ENCODE peak calls at places on chromosomes 13 and 19, in eight cellular contexts. One of them, this sample, is unnamed. For H3K4me1, the result is how much of the 10 kb centered on the place peaks cover.

GRCh38 chr13:50377726-50378270 is 362.6 kb downstream of the KCNRG start:
- DNase-seq in effector memory CD4-positive, alpha-beta T cell: no peak
- DNase-seq in fibroblast of lung: no peak
- DNase-seq in heart right ventricle: no peak
- DNase-seq in tibial artery: no peak
- DNase-seq in ovary: no peak
- DNase-seq in gastrocnemius medialis: no peak
- DNase-seq in neuronal stem cell: no peak
- DNase-seq in this sample: no peak

GRCh38 chr19:5131866-5132561 is 163.1 kb downstream of the KDM4B start:
- DNase-seq in effector memory CD4-positive, alpha-beta T cell: no peak
- DNase-seq in fibroblast of lung: no peak
- DNase-seq in heart right ventricle: no peak
- DNase-seq in tibial artery: no peak
- DNase-seq in ovary: no peak
- DNase-seq in gastrocnemius medialis: no peak
- DNase-seq in neuronal stem cell: peak
- DNase-seq in this sample: no peak

GRCh38 chr13:100532090-100532766 is 56.4 kb downstream of the GGACT start:
- DNase-seq in effector memory CD4-positive, alpha-beta T cell: no peak
- DNase-seq in fibroblast of lung: no peak
- DNase-seq in heart right ventricle: no peak
- DNase-seq in tibial artery: no peak
- DNase-seq in ovary: no peak
- DNase-seq in gastrocnemius medialis: no peak
- DNase-seq in neuronal stem cell: no peak
- DNase-seq in this sample: no peak

GRCh38 chr13:36346222-36347083 is at the start of gene SPART:
- DNase-seq in effector memory CD4-positive, alpha-beta T cell: peak
- DNase-seq in fibroblast of lung: peak
- DNase-seq in heart right ventricle: peak
- DNase-seq in tibial artery: peak
- DNase-seq in ovary: peak
- DNase-seq in gastrocnemius medialis: peak
- DNase-seq in neuronal stem cell: peak
- DNase-seq in this sample: peak

GRCh38 chr13:50358221-50358620 is 343.0 kb downstream of the KCNRG start:
- DNase-seq in effector memory CD4-positive, alpha-beta T cell: no peak
- DNase-seq in fibroblast of lung: peak
- DNase-seq in heart right ventricle: peak
- DNase-seq in tibial artery: no peak
- DNase-seq in ovary: no peak
- DNase-seq in gastrocnemius medialis: no peak
- DNase-seq in neuronal stem cell: no peak
- DNase-seq in this sample: no peak

GRCh38 chr19:3625996-3626472 is 556 bp downstream of the CACTIN start:
- DNase-seq in effector memory CD4-positive, alpha-beta T cell: no peak
- DNase-seq in fibroblast of lung: no peak
- DNase-seq in heart right ventricle: no peak
- DNase-seq in tibial artery: no peak
- DNase-seq in ovary: no peak
- DNase-seq in gastrocnemius medialis: no peak
- DNase-seq in neuronal stem cell: no peak
- DNase-seq in this sample: no peak

GRCh38 chr13:72782717-72783116 is 784 bp downstream of the PIBF1 start:
- DNase-seq in effector memory CD4-positive, alpha-beta T cell: no peak
- DNase-seq in fibroblast of lung: peak
- DNase-seq in heart right ventricle: no peak
- DNase-seq in tibial artery: no peak
- DNase-seq in ovary: no peak
- DNase-seq in gastrocnemius medialis: no peak
- DNase-seq in neuronal stem cell: no peak
- DNase-seq in this sample: no peak

GRCh38 chr13:27404680-27405079 is 19.7 kb upstream of the GTF3A start:
- DNase-seq in effector memory CD4-positive, alpha-beta T cell: no peak
- DNase-seq in fibroblast of lung: no peak
- DNase-seq in heart right ventricle: no peak
- DNase-seq in tibial artery: no peak
- DNase-seq in ovary: no peak
- DNase-seq in gastrocnemius medialis: no peak
- DNase-seq in neuronal stem cell: no peak
- DNase-seq in this sample: no peak

GRCh38 chr19:16896098-16896912 is 7.5 kb downstream of the F2RL3 start:
- DNase-seq in effector memory CD4-positive, alpha-beta T cell: no peak
- DNase-seq in fibroblast of lung: no peak
- DNase-seq in heart right ventricle: no peak
- DNase-seq in tibial artery: no peak
- DNase-seq in ovary: peak
- DNase-seq in gastrocnemius medialis: no peak
- DNase-seq in neuronal stem cell: peak
- DNase-seq in this sample: no peak

GRCh38 chr13:51849145-51850101 is 4.4 kb upstream of the TMEM272 start:
- DNase-seq in effector memory CD4-positive, alpha-beta T cell: no peak
- DNase-seq in fibroblast of lung: peak
- DNase-seq in heart right ventricle: no peak
- DNase-seq in tibial artery: no peak
- DNase-seq in ovary: peak
- DNase-seq in gastrocnemius medialis: no peak
- DNase-seq in neuronal stem cell: peak
- DNase-seq in this sample: no peak

GRCh38 chr19:5335101-5335500 is 5.5 kb downstream of the PTPRS start:
- DNase-seq in effector memory CD4-positive, alpha-beta T cell: no peak
- DNase-seq in fibroblast of lung: no peak
- DNase-seq in heart right ventricle: no peak
- DNase-seq in tibial artery: no peak
- DNase-seq in ovary: no peak
- DNase-seq in gastrocnemius medialis: no peak
- DNase-seq in neuronal stem cell: no peak
- DNase-seq in this sample: no peak

GRCh38 chr19:43798546-43799409 is 3.5 kb downstream of the LYPD5 start:
- DNase-seq in effector memory CD4-positive, alpha-beta T cell: peak
- DNase-seq in fibroblast of lung: no peak
- DNase-seq in heart right ventricle: no peak
- DNase-seq in tibial artery: no peak
- DNase-seq in ovary: no peak
- DNase-seq in gastrocnemius medialis: no peak
- DNase-seq in neuronal stem cell: no peak
- DNase-seq in this sample: peak

GRCh38 chr13:25227690-25228089 is 55.6 kb upstream of the AMER2 start:
- DNase-seq in effector memory CD4-positive, alpha-beta T cell: no peak
- DNase-seq in fibroblast of lung: no peak
- DNase-seq in heart right ventricle: no peak
- DNase-seq in tibial artery: no peak
- DNase-seq in ovary: no peak
- DNase-seq in gastrocnemius medialis: no peak
- DNase-seq in neuronal stem cell: no peak
- DNase-seq in this sample: no peak

GRCh38 chr19:38452430-38453366 is 19.2 kb downstream of the RYR1 start:
- DNase-seq in effector memory CD4-positive, alpha-beta T cell: no peak
- DNase-seq in fibroblast of lung: no peak
- DNase-seq in heart right ventricle: no peak
- DNase-seq in tibial artery: no peak
- DNase-seq in ovary: no peak
- DNase-seq in gastrocnemius medialis: peak
- DNase-seq in neuronal stem cell: no peak
- DNase-seq in this sample: no peak

DNA sequence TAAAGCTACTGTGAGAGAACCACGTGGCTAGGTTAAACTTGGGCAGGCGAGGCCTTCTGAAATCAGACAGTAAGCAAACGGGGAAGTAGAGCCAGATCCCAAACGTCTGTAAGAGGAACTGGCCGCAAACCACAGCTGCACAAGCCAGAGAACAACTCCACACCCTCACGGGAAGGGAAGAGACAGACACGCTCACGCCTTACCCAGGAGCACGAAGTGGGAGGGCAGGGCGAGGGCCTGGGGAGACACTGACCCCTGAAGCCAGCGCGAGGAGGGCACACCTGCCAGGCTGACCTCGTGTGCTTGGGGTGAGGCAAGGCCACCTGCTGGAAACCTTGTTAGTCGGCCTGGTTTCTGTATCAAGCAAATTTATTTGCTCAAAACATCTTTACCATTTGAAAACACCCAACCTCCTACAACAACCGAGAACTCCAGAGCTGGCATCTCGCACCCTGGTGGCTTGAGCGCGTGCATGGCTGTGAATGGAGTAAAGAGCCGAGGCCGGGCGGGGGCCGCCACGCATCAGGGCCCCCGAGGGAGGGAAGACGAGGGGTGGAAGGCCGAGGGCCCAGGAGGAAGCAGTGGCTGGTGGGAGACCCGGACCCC is 7.3 kb downstream of the POLR2E start:
- DNase-seq in effector memory CD4-positive, alpha-beta T cell: peak
- DNase-seq in fibroblast of lung: no peak
- DNase-seq in heart right ventricle: no peak
- DNase-seq in tibial artery: peak
- DNase-seq in ovary: no peak
- DNase-seq in gastrocnemius medialis: peak
- DNase-seq in neuronal stem cell: no peak
- DNase-seq in this sample: no peak
- H3K4me1 ChIP-seq in effector memory CD4-positive, alpha-beta T cell: under half
- H3K4me1 ChIP-seq in fibroblast of lung: under half
- H3K4me1 ChIP-seq in heart right ventricle: under half
- H3K4me1 ChIP-seq in tibial artery: under half
- H3K4me1 ChIP-seq in ovary: under half
- H3K4me1 ChIP-seq in gastrocnemius medialis: under half
- H3K4me1 ChIP-seq in neuronal stem cell: under half
- H3K4me1 ChIP-seq in this sample: half or more

GRCh38 chr13:99191900-99192399 is 8.7 kb upstream of the UBAC2 start:
- DNase-seq in effector memory CD4-positive, alpha-beta T cell: no peak
- DNase-seq in fibroblast of lung: peak
- DNase-seq in heart right ventricle: no peak
- DNase-seq in tibial artery: no peak
- DNase-seq in ovary: no peak
- DNase-seq in gastrocnemius medialis: no peak
- DNase-seq in neuronal stem cell: no peak
- DNase-seq in this sample: no peak

GRCh38 chr13:99190147-99190985 is 10.3 kb upstream of the UBAC2 start:
- DNase-seq in effector memory CD4-positive, alpha-beta T cell: no peak
- DNase-seq in fibroblast of lung: no peak
- DNase-seq in heart right ventricle: no peak
- DNase-seq in tibial artery: no peak
- DNase-seq in ovary: no peak
- DNase-seq in gastrocnemius medialis: no peak
- DNase-seq in neuronal stem cell: no peak
- DNase-seq in this sample: no peak

GRCh38 chr13:99191336-99191899 is 9.2 kb upstream of the UBAC2 start:
- DNase-seq in effector memory CD4-positive, alpha-beta T cell: no peak
- DNase-seq in fibroblast of lung: no peak
- DNase-seq in heart right ventricle: no peak
- DNase-seq in tibial artery: no peak
- DNase-seq in ovary: no peak
- DNase-seq in gastrocnemius medialis: no peak
- DNase-seq in neuronal stem cell: no peak
- DNase-seq in this sample: no peak

GRCh38 chr13:99193152-99193551 is 7.5 kb upstream of the UBAC2 start:
- DNase-seq in effector memory CD4-positive, alpha-beta T cell: no peak
- DNase-seq in fibroblast of lung: no peak
- DNase-seq in heart right ventricle: no peak
- DNase-seq in tibial artery: no peak
- DNase-seq in ovary: no peak
- DNase-seq in gastrocnemius medialis: no peak
- DNase-seq in neuronal stem cell: no peak
- DNase-seq in this sample: no peak

GRCh38 chr13:99192480-99192879 is 8.2 kb upstream of the UBAC2 start:
- DNase-seq in effector memory CD4-positive, alpha-beta T cell: no peak
- DNase-seq in fibroblast of lung: no peak
- DNase-seq in heart right ventricle: no peak
- DNase-seq in tibial artery: no peak
- DNase-seq in ovary: no peak
- DNase-seq in gastrocnemius medialis: no peak
- DNase-seq in neuronal stem cell: no peak
- DNase-seq in this sample: no peak
- H3K27ac ChIP-seq in effector memory CD4-positive, alpha-beta T cell: no peak
- H3K27ac ChIP-seq in fibroblast of lung: no peak
- H3K27ac ChIP-seq in heart right ventricle: no peak
- H3K27ac ChIP-seq in tibial artery: no peak
- H3K27ac ChIP-seq in ovary: no peak
- H3K27ac ChIP-seq in gastrocnemius medialis: no peak
- H3K27ac ChIP-seq in neuronal stem cell: no peak
- H3K27ac ChIP-seq in this sample: no peak

GRCh38 chr19:18477974-18478373 is 40.0 kb upstream of the ISYNA1 start:
- DNase-seq in effector memory CD4-positive, alpha-beta T cell: no peak
- DNase-seq in fibroblast of lung: no peak
- DNase-seq in heart right ventricle: no peak
- DNase-seq in tibial artery: no peak
- DNase-seq in ovary: no peak
- DNase-seq in gastrocnemius medialis: no peak
- DNase-seq in neuronal stem cell: no peak
- DNase-seq in this sample: no peak

GRCh38 chr19:18477042-18477760 is 39.3 kb upstream of the ISYNA1 start:
- DNase-seq in effector memory CD4-positive, alpha-beta T cell: no peak
- DNase-seq in fibroblast of lung: no peak
- DNase-seq in heart right ventricle: no peak
- DNase-seq in tibial artery: no peak
- DNase-seq in ovary: no peak
- DNase-seq in gastrocnemius medialis: no peak
- DNase-seq in neuronal stem cell: no peak
- DNase-seq in this sample: no peak

GRCh38 chr19:18475762-18476331 is 37.9 kb upstream of the ISYNA1 start:
- DNase-seq in effector memory CD4-positive, alpha-beta T cell: no peak
- DNase-seq in fibroblast of lung: no peak
- DNase-seq in heart right ventricle: no peak
- DNase-seq in tibial artery: no peak
- DNase-seq in ovary: no peak
- DNase-seq in gastrocnemius medialis: no peak
- DNase-seq in neuronal stem cell: no peak
- DNase-seq in this sample: no peak

GRCh38 chr19:18475004-18475453 is 37.1 kb upstream of the ISYNA1 start:
- DNase-seq in effector memory CD4-positive, alpha-beta T cell: peak
- DNase-seq in fibroblast of lung: no peak
- DNase-seq in heart right ventricle: no peak
- DNase-seq in tibial artery: no peak
- DNase-seq in ovary: no peak
- DNase-seq in gastrocnemius medialis: no peak
- DNase-seq in neuronal stem cell: no peak
- DNase-seq in this sample: peak

DNA sequence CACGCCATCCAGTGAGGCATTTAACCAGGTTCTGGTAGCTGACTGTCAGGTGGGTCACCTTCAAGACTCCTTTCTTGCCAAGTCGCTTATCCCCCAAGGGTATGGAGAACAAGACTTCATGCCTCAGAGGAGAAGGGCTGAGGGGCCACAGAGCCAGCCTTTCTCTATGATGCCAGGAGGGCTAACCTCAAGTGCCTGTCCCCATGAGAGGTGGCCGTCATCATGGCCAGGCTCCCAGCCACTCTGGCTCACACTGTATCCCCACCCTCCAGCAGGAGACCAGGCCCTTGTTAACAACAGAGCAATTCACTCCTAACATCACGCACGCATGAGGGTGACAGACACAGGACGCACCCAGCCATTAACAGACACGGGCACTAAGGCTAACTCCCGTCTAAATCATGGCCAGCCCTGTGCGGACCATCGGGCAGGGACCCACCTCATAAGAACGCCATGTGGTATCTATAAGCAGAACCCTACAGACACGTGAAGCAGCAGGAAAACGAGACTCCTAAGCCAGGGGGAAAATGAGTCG is 38.6 kb upstream of the ISYNA1 start:
- DNase-seq in effector memory CD4-positive, alpha-beta T cell: no peak
- DNase-seq in fibroblast of lung: no peak
- DNase-seq in heart right ventricle: no peak
- DNase-seq in tibial artery: no peak
- DNase-seq in ovary: no peak
- DNase-seq in gastrocnemius medialis: no peak
- DNase-seq in neuronal stem cell: no peak
- DNase-seq in this sample: no peak
- H3K4me1 ChIP-seq in effector memory CD4-positive, alpha-beta T cell: half or more
- H3K4me1 ChIP-seq in fibroblast of lung: under half
- H3K4me1 ChIP-seq in heart right ventricle: half or more
- H3K4me1 ChIP-seq in tibial artery: under half
- H3K4me1 ChIP-seq in ovary: under half
- H3K4me1 ChIP-seq in gastrocnemius medialis: half or more
- H3K4me1 ChIP-seq in neuronal stem cell: under half
- H3K4me1 ChIP-seq in this sample: half or more

GRCh38 chr13:110886475-110887241 is 28.2 kb downstream of the ANKRD10 start:
- DNase-seq in effector memory CD4-positive, alpha-beta T cell: no peak
- DNase-seq in fibroblast of lung: no peak
- DNase-seq in heart right ventricle: no peak
- DNase-seq in tibial artery: no peak
- DNase-seq in ovary: no peak
- DNase-seq in gastrocnemius medialis: no peak
- DNase-seq in neuronal stem cell: no peak
- DNase-seq in this sample: no peak
- H3K27ac ChIP-seq in effector memory CD4-positive, alpha-beta T cell: no peak
- H3K27ac ChIP-seq in fibroblast of lung: no peak
- H3K27ac ChIP-seq in heart right ventricle: no peak
- H3K27ac ChIP-seq in tibial artery: no peak
- H3K27ac ChIP-seq in ovary: no peak
- H3K27ac ChIP-seq in gastrocnemius medialis: peak
- H3K27ac ChIP-seq in neuronal stem cell: no peak
- H3K27ac ChIP-seq in this sample: no peak